ENCODE peak calls at places on chromosomes 11 and 22, in ten cellular contexts. V, Z, F, R, K, L, S, P, O and M are unnamed samples.
A peak's percentile ranks its signal among the peaks of the same experiment; 100 is the strongest.

GRCh38 chr11:131859811-131860210 is 489.4 kb downstream of the NTM start:
- DNase-seq in V (peak; percentile 37), Z (no peak), F (no peak), R (peak; percentile 19), K (peak; percentile 9), L (no peak), S (no peak), P (no peak), O (no peak), M (no peak)

GRCh38 chr11:33017478-33017877 is 1.8 kb downstream of the DEPDC7 start:
- DNase-seq in V (no peak), Z (no peak), F (no peak), R (no peak), K (no peak), L (no peak), S (no peak), P (no peak), O (no peak), M (no peak)

GRCh38 chr22:37674248-37674647 is 1.2 kb upstream of the LGALS1 start:
- DNase-seq in V (no peak), Z (no peak), F (no peak), R (no peak), K (no peak), L (no peak), S (no peak), P (no peak), O (no peak), M (no peak)

GRCh38 chr22:27639180-27640086 is 162.1 kb downstream of the MN1 start:
- DNase-seq in V (no peak), Z (no peak), F (no peak), R (no peak), K (no peak), L (no peak), S (no peak), P (no peak), O (no peak), M (no peak)

GRCh38 chr11:128520206-128520885 is 67.0 kb downstream of the ETS1 start:
- DNase-seq in V (peak; percentile 42), Z (no peak), F (no peak), R (no peak), K (no peak), L (no peak), S (no peak), P (no peak), O (no peak), M (no peak)

GRCh38 chr11:64522843-64523242 is 68.2 kb upstream of the SLC22A12 start:
- DNase-seq in V (no peak), Z (no peak), F (no peak), R (no peak), K (no peak), L (no peak), S (no peak), P (no peak), O (no peak), M (no peak)

GRCh38 chr22:40008726-40009125 is 14.0 kb downstream of the FAM83F start:
- DNase-seq in V (no peak), Z (no peak), F (no peak), R (no peak), K (no peak), L (no peak), S (no peak), P (no peak), O (no peak), M (no peak)

GRCh38 chr11:57458410-57459111 is 1.8 kb upstream of the RTN4RL2 start:
- DNase-seq in V (peak; percentile 55), Z (peak; percentile 73), F (no peak), R (peak; percentile 69), K (no peak), L (peak; percentile 84), S (no peak), P (no peak), O (peak; percentile 56), M (no peak)

GRCh38 chr11:127643659-127644058 is 643.1 kb upstream of the KIRREL3 start:
- DNase-seq in V (no peak), Z (no peak), F (no peak), R (no peak), K (no peak), L (peak; percentile 41), S (no peak), P (no peak), O (no peak), M (no peak)

GRCh38 chr11:61756452-61757212 is 4.2 kb downstream of the MYRF start:
- DNase-seq in V (peak; percentile 82), Z (peak; percentile 21), F (no peak), R (peak; percentile 72), K (no peak), L (no peak), S (no peak), P (no peak), O (no peak), M (no peak)

GRCh38 chr11:78201096-78201495 is 12.4 kb downstream of the USP35 start:
- DNase-seq in V (no peak), Z (no peak), F (no peak), R (no peak), K (no peak), L (no peak), S (no peak), P (no peak), O (no peak), M (peak; percentile 39)

GRCh38 chr22:28426346-28427132 is 253.1 kb downstream of the TTC28 start:
- DNase-seq in V (peak; percentile 44), Z (no peak), F (no peak), R (peak; percentile 44), K (peak; percentile 25), L (no peak), S (no peak), P (no peak), O (no peak), M (no peak)

GRCh38 chr11:118618115-118618990 is 10.9 kb downstream of the PHLDB1 start:
- DNase-seq in V (peak; percentile 70), Z (no peak), F (no peak), R (no peak), K (peak; percentile 89), L (no peak), S (peak; percentile 61), P (no peak), O (no peak), M (peak; percentile 95)

GRCh38 chr11:112899235-112899634 is 62.0 kb upstream of the NCAM1 start:
- DNase-seq in V (no peak), Z (no peak), F (no peak), R (no peak), K (no peak), L (no peak), S (no peak), P (no peak), O (no peak), M (no peak)